ENCODE peak calls at places on chromosome 11, in nine cellular contexts. One of them, this sample, is unnamed.

GRCh38 chr11:17171342-17171741 is 36.4 kb downstream of the PIK3C2A start:
- DNase-seq in RWPE1: peak; percentile 5
- DNase-seq in nucleus accumbens: no peak
- DNase-seq in cardiac muscle cell: peak; percentile 72
- DNase-seq in A172: peak; percentile 66
- DNase-seq in HEK293T: no peak
- DNase-seq in cerebellar nuclear complex: no peak
- DNase-seq in stimulated activated CD4-positive, alpha-beta T cell treated with anti-CD3 and anti-CD28 coated beads, Interleukin-2, amount 100 ng/mL, for 24 hours: no peak
- DNase-seq in amniotic stem cell: no peak
- DNase-seq in this sample: no peak

GRCh38 chr11:100687032-100687629 is at the start of gene ARHGAP42:
- DNase-seq in cardiac muscle cell: peak; percentile 79
- DNase-seq in amniotic stem cell: no peak
- DNase-seq in cerebellar nuclear complex: no peak
- DNase-seq in nucleus accumbens: peak; percentile 50
- DNase-seq in HEK293T: peak; percentile 58
- DNase-seq in A172: no peak
- DNase-seq in stimulated activated CD4-positive, alpha-beta T cell treated with anti-CD3 and anti-CD28 coated beads, Interleukin-2, amount 100 ng/mL, for 24 hours: no peak
- DNase-seq in RWPE1: peak; percentile 41
- DNase-seq in this sample: peak; percentile 70

GRCh38 chr11:73240190-73240781 is 22.2 kb downstream of the P2RY2 start:
- DNase-seq in cardiac muscle cell: peak; percentile 81
- DNase-seq in amniotic stem cell: no peak
- DNase-seq in stimulated activated CD4-positive, alpha-beta T cell treated with anti-CD3 and anti-CD28 coated beads, Interleukin-2, amount 100 ng/mL, for 24 hours: no peak
- DNase-seq in cerebellar nuclear complex: no peak
- DNase-seq in RWPE1: no peak
- DNase-seq in HEK293T: no peak
- DNase-seq in A172: peak; percentile 35
- DNase-seq in nucleus accumbens: no peak
- DNase-seq in this sample: no peak

GRCh38 chr11:12377824-12378593 is 638 bp downstream of the PARVA start:
- DNase-seq in stimulated activated CD4-positive, alpha-beta T cell treated with anti-CD3 and anti-CD28 coated beads, Interleukin-2, amount 100 ng/mL, for 24 hours: no peak
- DNase-seq in amniotic stem cell: peak; percentile 77
- DNase-seq in A172: peak; percentile 83
- DNase-seq in RWPE1: peak; percentile 69
- DNase-seq in cerebellar nuclear complex: no peak
- DNase-seq in HEK293T: peak; percentile 72
- DNase-seq in cardiac muscle cell: peak; percentile 87
- DNase-seq in nucleus accumbens: no peak
- DNase-seq in this sample: peak; percentile 48

GRCh38 chr11:73413246-73413645 is 37.0 kb downstream of the RELT start:
- DNase-seq in A172: no peak
- DNase-seq in amniotic stem cell: no peak
- DNase-seq in cerebellar nuclear complex: no peak
- DNase-seq in HEK293T: no peak
- DNase-seq in cardiac muscle cell: no peak
- DNase-seq in RWPE1: no peak
- DNase-seq in stimulated activated CD4-positive, alpha-beta T cell treated with anti-CD3 and anti-CD28 coated beads, Interleukin-2, amount 100 ng/mL, for 24 hours: no peak
- DNase-seq in nucleus accumbens: no peak
- DNase-seq in this sample: no peak

GRCh38 chr11:6926208-6927029 is at the start of gene ZNF215:
- DNase-seq in cardiac muscle cell: peak; percentile 92
- DNase-seq in A172: no peak
- DNase-seq in HEK293T: peak; percentile 86
- DNase-seq in amniotic stem cell: peak; percentile 76
- DNase-seq in RWPE1: peak; percentile 67
- DNase-seq in nucleus accumbens: peak; percentile 0
- DNase-seq in stimulated activated CD4-positive, alpha-beta T cell treated with anti-CD3 and anti-CD28 coated beads, Interleukin-2, amount 100 ng/mL, for 24 hours: peak; percentile 18
- DNase-seq in cerebellar nuclear complex: no peak
- DNase-seq in this sample: peak; percentile 28

GRCh38 chr11:8365542-8365941 is 101.9 kb upstream of the LMO1 start:
- DNase-seq in stimulated activated CD4-positive, alpha-beta T cell treated with anti-CD3 and anti-CD28 coated beads, Interleukin-2, amount 100 ng/mL, for 24 hours: no peak
- DNase-seq in cardiac muscle cell: no peak
- DNase-seq in nucleus accumbens: no peak
- DNase-seq in HEK293T: no peak
- DNase-seq in RWPE1: no peak
- DNase-seq in amniotic stem cell: no peak
- DNase-seq in cerebellar nuclear complex: no peak
- DNase-seq in A172: no peak
- DNase-seq in this sample: no peak

GRCh38 chr11:281486-282161 is 3.4 kb downstream of the NLRP6 start:
- DNase-seq in RWPE1: no peak
- DNase-seq in A172: no peak
- DNase-seq in amniotic stem cell: no peak
- DNase-seq in HEK293T: no peak
- DNase-seq in stimulated activated CD4-positive, alpha-beta T cell treated with anti-CD3 and anti-CD28 coated beads, Interleukin-2, amount 100 ng/mL, for 24 hours: no peak
- DNase-seq in cerebellar nuclear complex: no peak
- DNase-seq in nucleus accumbens: no peak
- DNase-seq in cardiac muscle cell: no peak
- DNase-seq in this sample: no peak